ENCODE peak calls at places on chromosomes 12 and 14, in four cellular contexts. One of them, this sample, is unnamed.

GRCh38 chr12:47361389-47362031 is 281.8 kb upstream of the AMIGO2 start:
- DNase-seq in nephron progenitor cell: no peak
- DNase-seq in T-helper 2 cell: no peak
- DNase-seq in activated gamma-delta T cell treated with anti-CD3 and anti-CD28 coated beads, Interleukin-2, amount 50 U/mL, for 16 hours: peak; percentile 10
- DNase-seq in this sample: no peak

GRCh38 chr12:29155079-29155478 is 6.0 kb downstream of the FAR2 start:
- DNase-seq in nephron progenitor cell: no peak
- DNase-seq in activated gamma-delta T cell treated with anti-CD3 and anti-CD28 coated beads, Interleukin-2, amount 50 U/mL, for 16 hours: no peak
- DNase-seq in T-helper 2 cell: no peak
- DNase-seq in this sample: no peak

GRCh38 chr14:75204106-75204505 is 27.7 kb upstream of the TMED10 start:
- DNase-seq in activated gamma-delta T cell treated with anti-CD3 and anti-CD28 coated beads, Interleukin-2, amount 50 U/mL, for 16 hours: no peak
- DNase-seq in T-helper 2 cell: no peak
- DNase-seq in nephron progenitor cell: no peak
- DNase-seq in this sample: no peak

GRCh38 chr12:52216807-52217206 is 16.2 kb upstream of the KRT7 start:
- DNase-seq in nephron progenitor cell: no peak
- DNase-seq in T-helper 2 cell: no peak
- DNase-seq in activated gamma-delta T cell treated with anti-CD3 and anti-CD28 coated beads, Interleukin-2, amount 50 U/mL, for 16 hours: no peak
- DNase-seq in this sample: no peak

GRCh38 chr12:13668880-13669279 is 312.5 kb downstream of the GRIN2B start:
- DNase-seq in nephron progenitor cell: no peak
- DNase-seq in activated gamma-delta T cell treated with anti-CD3 and anti-CD28 coated beads, Interleukin-2, amount 50 U/mL, for 16 hours: no peak
- DNase-seq in T-helper 2 cell: no peak
- DNase-seq in this sample: no peak

GRCh38 chr12:76340680-76341435 is 7.4 kb downstream of the BBS10 start:
- DNase-seq in nephron progenitor cell: no peak
- DNase-seq in activated gamma-delta T cell treated with anti-CD3 and anti-CD28 coated beads, Interleukin-2, amount 50 U/mL, for 16 hours: no peak
- DNase-seq in T-helper 2 cell: no peak
- DNase-seq in this sample: no peak

GRCh38 chr12:6960291-6961277 is 9.4 kb downstream of the PTPN6 start:
- DNase-seq in activated gamma-delta T cell treated with anti-CD3 and anti-CD28 coated beads, Interleukin-2, amount 50 U/mL, for 16 hours: no peak
- DNase-seq in T-helper 2 cell: no peak
- DNase-seq in nephron progenitor cell: no peak
- DNase-seq in this sample: peak; percentile 33

GRCh38 chr12:14868916-14869315 is 16.7 kb downstream of the MGP start:
- DNase-seq in activated gamma-delta T cell treated with anti-CD3 and anti-CD28 coated beads, Interleukin-2, amount 50 U/mL, for 16 hours: no peak
- DNase-seq in T-helper 2 cell: no peak
- DNase-seq in nephron progenitor cell: no peak
- DNase-seq in this sample: no peak

GRCh38 chr12:7120166-7120565 is 8.5 kb downstream of the RBP5 start:
- DNase-seq in nephron progenitor cell: no peak
- DNase-seq in T-helper 2 cell: no peak
- DNase-seq in activated gamma-delta T cell treated with anti-CD3 and anti-CD28 coated beads, Interleukin-2, amount 50 U/mL, for 16 hours: no peak
- DNase-seq in this sample: no peak

GRCh38 chr14:55603401-55603953 is 23.5 kb downstream of the KTN1 start:
- DNase-seq in T-helper 2 cell: no peak
- DNase-seq in nephron progenitor cell: no peak
- DNase-seq in activated gamma-delta T cell treated with anti-CD3 and anti-CD28 coated beads, Interleukin-2, amount 50 U/mL, for 16 hours: no peak
- DNase-seq in this sample: no peak

This sample was measured in neural progenitor cell.